ENCODE peak calls at places on chromosomes 13 and 19, in six cellular contexts. R is effector memory CD4-positive, alpha-beta T cell; U is Panc1; T is RWPE2; A is brain microvascular endothelial cell; H is breast epithelium. B is an unnamed sample.

GRCh38 chr13:22127277-22128143 is 456.6 kb downstream of the FGF9 start:
- DNase-seq in R (no peak), U (no peak), T (no peak), A (no peak), H (no peak), B (no peak)

GRCh38 chr19:53357821-53358581 is 7.5 kb upstream of the ZNF525 start:
- DNase-seq in R (no peak), U (no peak), T (no peak), A (no peak), H (no peak), B (no peak)

GRCh38 chr19:6126335-6126974 is 9.0 kb upstream of the ACSBG2 start:
- DNase-seq in R (no peak), U (peak), T (no peak), A (peak), H (no peak), B (no peak)

GRCh38 chr19:12783849-12784393 is 7.4 kb upstream of the JUNB start:
- DNase-seq in R (no peak), U (no peak), T (peak), A (no peak), H (no peak), B (no peak)

GRCh38 chr13:26590951-26591350 is 33.5 kb downstream of the WASF3 start:
- DNase-seq in R (no peak), U (no peak), T (no peak), A (no peak), H (no peak), B (no peak)

GRCh38 chr13:21917046-21918010 is 246.5 kb downstream of the FGF9 start:
- DNase-seq in R (no peak), U (no peak), T (no peak), A (no peak), H (no peak), B (no peak)

GRCh38 chr19:57010541-57010940 is 109.2 kb upstream of the USP29 start:
- DNase-seq in R (no peak), U (no peak), T (no peak), A (no peak), H (no peak), B (no peak)

GRCh38 chr19:19579533-19580361 is 38.7 kb downstream of the PBX4 start:
- DNase-seq in R (no peak), U (no peak), T (no peak), A (no peak), H (no peak), B (no peak)

GRCh38 chr19:5261151-5261890 is 79.3 kb downstream of the PTPRS start:
- DNase-seq in R (no peak), U (no peak), T (no peak), A (no peak), H (peak), B (no peak)

GRCh38 chr13:30829788-30830637 is 76.1 kb upstream of the MEDAG start:
- DNase-seq in R (no peak), U (no peak), T (no peak), A (no peak), H (no peak), B (no peak)

GRCh38 chr13:101917475-101917810 is 465.0 kb downstream of the ITGBL1 start:
- DNase-seq in R (no peak), U (no peak), T (no peak), A (no peak), H (no peak), B (no peak)

GRCh38 chr13:33050161-33050560 is 33.9 kb downstream of the KL start:
- DNase-seq in R (no peak), U (no peak), T (no peak), A (no peak), H (no peak), B (no peak)

GRCh38 chr13:106052200-106052767 is 483.2 kb downstream of the EFNB2 start:
- DNase-seq in R (no peak), U (no peak), T (no peak), A (no peak), H (no peak), B (no peak)

GRCh38 chr19:17522988-17523872 is 11.8 kb downstream of the PGLS start:
- DNase-seq in R (no peak), U (no peak), T (no peak), A (no peak), H (no peak), B (peak)

GRCh38 chr13:113848431-113849260 is 15.2 kb downstream of the GAS6 start:
- DNase-seq in R (no peak), U (no peak), T (peak), A (no peak), H (no peak), B (no peak)

GRCh38 chr13:75217949-75218348 is 264.0 kb downstream of the TBC1D4 start:
- DNase-seq in R (no peak), U (no peak), T (no peak), A (peak), H (no peak), B (no peak)

GRCh38 chr13:109968876-109969577 is 182.6 kb upstream of the IRS2 start:
- DNase-seq in R (no peak), U (no peak), T (no peak), A (no peak), H (no peak), B (no peak)

GRCh38 chr19:5052515-5052914 is 83.6 kb downstream of the KDM4B start:
- DNase-seq in R (no peak), U (no peak), T (no peak), A (no peak), H (no peak), B (no peak)

GRCh38 chr13:108961542-108962125 is 332.2 kb downstream of the MYO16 start:
- DNase-seq in R (no peak), U (peak), T (no peak), A (no peak), H (no peak), B (no peak)

GRCh38 chr13:106151056-106151699 is 384.3 kb downstream of the EFNB2 start:
- DNase-seq in R (no peak), U (no peak), T (peak), A (peak), H (no peak), B (no peak)

GRCh38 chr13:48531416-48532145 is 1.3 kb downstream of the RCBTB2 start:
- DNase-seq in R (no peak), U (no peak), T (no peak), A (peak), H (no peak), B (no peak)

GRCh38 chr19:16367269-16367683 is 42.6 kb downstream of the KLF2 start:
- DNase-seq in R (peak), U (no peak), T (no peak), A (no peak), H (no peak), B (no peak)

GRCh38 chr13:48405865-48406264 is 7.0 kb downstream of the LPAR6 start:
- DNase-seq in R (no peak), U (no peak), T (no peak), A (no peak), H (no peak), B (no peak)

GRCh38 chr13:99974939-99975561 is 3.5 kb upstream of the ZIC5 start:
- DNase-seq in R (no peak), U (no peak), T (no peak), A (no peak), H (no peak), B (no peak)

GRCh38 chr19:30512748-30513389 is 140.7 kb downstream of the ZNF536 start:
- DNase-seq in R (no peak), U (no peak), T (no peak), A (no peak), H (no peak), B (no peak)

GRCh38 chr19:50476224-50476942 is at the start of the genes EMC10 and GARIN5A:
- DNase-seq in R (peak), U (peak), T (peak), A (peak), H (peak), B (peak)

GRCh38 chr19:30011051-30011578 is 69.1 kb downstream of the URI1 start:
- DNase-seq in R (no peak), U (no peak), T (no peak), A (no peak), H (no peak), B (no peak)

GRCh38 chr19:48970923-48971395 is 5.8 kb downstream of the FTL start:
- DNase-seq in R (peak), U (no peak), T (no peak), A (peak), H (no peak), B (no peak)

GRCh38 chr19:56138069-56138468 is 3.0 kb upstream of the ZNF444 start:
- DNase-seq in R (no peak), U (no peak), T (no peak), A (no peak), H (no peak), B (no peak)

GRCh38 chr19:46624958-46625661 is at the start of gene PTGIR:
- DNase-seq in R (no peak), U (no peak), T (peak), A (peak), H (no peak), B (no peak)

GRCh38 chr13:113404366-113404722 is 40.4 kb upstream of the GRTP1 start:
- DNase-seq in R (no peak), U (no peak), T (no peak), A (no peak), H (no peak), B (no peak)

GRCh38 chr13:84896128-84896527 is 903.1 kb downstream of the SLITRK6 start:
- DNase-seq in R (no peak), U (peak), T (no peak), A (peak), H (no peak), B (no peak)

GRCh38 chr19:14383556-14383897 is 2.3 kb downstream of the ADGRE5 start:
- DNase-seq in R (no peak), U (no peak), T (no peak), A (no peak), H (no peak), B (no peak)

GRCh38 chr19:3880471-3881271 is at the start of gene ATCAY:
- DNase-seq in R (no peak), U (no peak), T (no peak), A (no peak), H (no peak), B (no peak)

DNA sequence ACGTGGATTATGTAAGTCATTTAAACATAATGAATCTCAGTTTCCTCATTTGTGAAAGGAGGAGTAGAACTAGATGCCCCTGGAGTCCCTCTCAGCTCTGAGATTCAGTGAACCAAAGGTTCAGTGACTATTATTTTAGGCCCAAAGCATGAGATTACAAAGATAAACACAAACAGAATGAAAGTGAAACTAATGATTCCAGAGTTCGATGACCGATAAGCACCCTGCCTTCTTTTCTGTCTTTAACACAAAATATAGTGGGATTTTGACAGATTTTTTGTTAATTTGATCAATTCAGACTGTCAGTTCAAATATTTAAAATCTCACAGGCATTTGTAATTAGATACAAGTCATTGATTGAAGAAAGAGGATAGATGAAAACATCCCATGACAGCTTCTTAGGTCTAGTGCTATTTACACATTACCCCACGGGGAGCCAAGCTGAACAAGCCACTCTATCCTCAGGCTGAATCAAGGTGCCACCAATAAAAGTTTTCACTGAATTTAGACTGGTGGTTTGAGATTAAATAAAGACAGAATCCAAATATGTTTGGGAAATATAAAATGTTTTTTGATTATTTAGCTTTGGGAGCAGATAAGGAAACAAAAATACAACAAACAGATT is 64.6 kb upstream of the RAP2A start:
- DNase-seq in R (no peak), U (no peak), T (no peak), A (no peak), H (no peak), B (no peak)
- H3K27ac ChIP-seq in R (peak), U (peak), T (no peak), A (peak), H (peak), B (peak)

DNA sequence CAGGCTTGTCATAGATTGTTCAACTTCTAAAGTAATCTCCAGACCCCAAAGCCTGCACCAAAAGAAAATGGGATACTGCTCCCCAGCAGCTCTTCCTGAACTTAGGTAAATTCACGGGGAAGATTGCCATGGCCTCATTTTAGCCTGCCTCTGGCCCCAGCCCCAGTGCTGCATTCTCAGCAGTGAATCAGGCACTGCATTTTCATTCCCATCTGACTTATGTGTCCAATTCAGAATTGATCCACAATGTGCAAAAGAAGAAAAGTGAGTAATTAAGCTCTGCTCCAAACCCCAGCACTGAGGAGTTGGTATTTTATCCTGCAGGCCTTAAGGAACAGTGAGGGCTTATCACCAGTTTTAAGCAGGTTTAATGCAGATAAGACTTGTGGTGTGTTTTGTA is 176.4 kb downstream of the KCTD12 start:
- DNase-seq in R (no peak), U (no peak), T (no peak), A (no peak), H (no peak), B (no peak)
- H3K27ac ChIP-seq in R (no peak), U (no peak), T (no peak), A (no peak), H (no peak), B (no peak)

GRCh38 chr13:40422588-40423235 is 243.7 kb downstream of the FOXO1 start:
- DNase-seq in R (no peak), U (no peak), T (no peak), A (no peak), H (no peak), B (no peak)

GRCh38 chr13:40433577-40433976 is 232.9 kb downstream of the FOXO1 start:
- DNase-seq in R (peak), U (no peak), T (no peak), A (no peak), H (no peak), B (no peak)

GRCh38 chr13:40432018-40432978 is 234.1 kb downstream of the FOXO1 start:
- DNase-seq in R (no peak), U (no peak), T (no peak), A (no peak), H (no peak), B (no peak)

GRCh38 chr13:40430234-40430633 is 236.2 kb downstream of the FOXO1 start:
- DNase-seq in R (no peak), U (no peak), T (no peak), A (no peak), H (no peak), B (no peak)

GRCh38 chr13:40428354-40428753 is 238.1 kb downstream of the FOXO1 start:
- DNase-seq in R (no peak), U (no peak), T (no peak), A (no peak), H (no peak), B (no peak)
- H3K27ac ChIP-seq in R (no peak), U (no peak), T (no peak), A (no peak), H (no peak), B (no peak)

DNA sequence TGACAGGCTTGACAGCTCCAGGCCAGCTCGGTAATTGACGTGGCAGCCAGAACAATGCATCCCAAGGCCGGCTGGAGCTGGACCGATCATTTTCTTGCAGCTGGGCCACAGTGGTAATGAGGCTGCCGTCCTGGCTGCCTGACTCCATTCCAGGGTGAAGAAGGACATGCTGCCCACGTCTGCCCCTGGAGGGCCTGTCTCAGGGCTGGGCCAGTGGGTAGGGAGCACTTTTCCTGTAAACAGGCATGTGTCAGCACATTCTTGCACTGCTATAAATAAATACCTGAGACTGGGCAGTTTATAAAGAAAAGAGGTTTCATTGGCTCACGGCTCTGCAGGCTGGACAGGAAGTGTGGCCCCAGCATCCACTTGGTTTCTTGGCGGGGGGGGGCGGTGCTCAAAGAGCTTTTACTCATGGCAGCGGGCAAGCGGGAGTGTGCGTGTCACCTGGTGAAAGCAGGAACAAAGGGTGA is 38.1 kb upstream of the KCTD15 start:
- DNase-seq in R (no peak), U (no peak), T (no peak), A (no peak), H (no peak), B (no peak)
- H3K27ac ChIP-seq in R (no peak), U (no peak), T (no peak), A (no peak), H (no peak), B (no peak)

B was measured in esophagus squamous epithelium.